ENCODE peak calls at places on chromosomes 1 and 21, in five cellular contexts. I, A, J, M and Q are unnamed samples.
A peak's percentile ranks its signal among the peaks of the same experiment; 100 is the strongest.

GRCh38 chr1:80656011-80656627 is 1144.6 kb upstream of the ADGRL2 start:
- DNase-seq in I (peak; percentile 41), A (peak; percentile 58), J (no peak), M (peak; percentile 22), Q (no peak)

GRCh38 chr1:89822999-89823628 is 2.3 kb downstream of the LRRC8D start:
- DNase-seq in I (no peak), A (no peak), J (peak; percentile 63), M (no peak), Q (no peak)

GRCh38 chr1:234582626-234583354 is 27.2 kb downstream of the IRF2BP2 start:
- DNase-seq in I (no peak), A (no peak), J (peak; percentile 44), M (no peak), Q (no peak)

GRCh38 chr1:228887956-228888355 is 152.7 kb downstream of the RHOU start:
- DNase-seq in I (no peak), A (no peak), J (no peak), M (peak; percentile 68), Q (no peak)

GRCh38 chr21:44533121-44533890 is 6.7 kb downstream of the KRTAP10-1 start:
- DNase-seq in I (no peak), A (no peak), J (no peak), M (no peak), Q (no peak)

GRCh38 chr1:207886227-207886626 is 24.7 kb downstream of the CD34 start:
- DNase-seq in I (no peak), A (no peak), J (no peak), M (no peak), Q (no peak)

GRCh38 chr1:225911207-225912130 is 12.6 kb downstream of the PYCR2 start:
- DNase-seq in I (peak; percentile 17), A (peak; percentile 84), J (peak; percentile 17), M (peak; percentile 0), Q (no peak)

GRCh38 chr1:211684791-211685190 is 9.4 kb upstream of the NEK2 start:
- DNase-seq in I (no peak), A (no peak), J (peak; percentile 41), M (no peak), Q (no peak)

GRCh38 chr21:36209626-36210171 is 53.1 kb downstream of the DOP1B start:
- DNase-seq in I (peak; percentile 71), A (peak; percentile 61), J (peak; percentile 82), M (peak; percentile 39), Q (peak; percentile 61)

GRCh38 chr1:39895731-39896480 is 5.8 kb downstream of the MYCL start:
- DNase-seq in I (no peak), A (no peak), J (no peak), M (no peak), Q (no peak)

GRCh38 chr1:36951761-36952160 is 82.6 kb downstream of the GRIK3 start:
- DNase-seq in I (no peak), A (no peak), J (no peak), M (no peak), Q (no peak)

GRCh38 chr1:47224676-47225399 is 7.2 kb downstream of the TAL1 start:
- DNase-seq in I (no peak), A (peak; percentile 27), J (no peak), M (peak; percentile 57), Q (no peak)

GRCh38 chr1:225772323-225772768 is 5.3 kb upstream of the SRP9 start:
- DNase-seq in I (peak; percentile 86), A (peak; percentile 92), J (peak; percentile 88), M (peak; percentile 79), Q (no peak)

GRCh38 chr1:30048905-30049304 is 674.5 kb downstream of the MATN1 start:
- DNase-seq in I (no peak), A (no peak), J (no peak), M (no peak), Q (no peak)

GRCh38 chr1:204323887-204324286 is 35.8 kb downstream of the PLEKHA6 start:
- DNase-seq in I (no peak), A (no peak), J (peak; percentile 88), M (no peak), Q (peak; percentile 65)

GRCh38 chr1:175824079-175824478 is 80.7 kb upstream of the TNR start:
- DNase-seq in I (no peak), A (peak; percentile 58), J (no peak), M (no peak), Q (no peak)

GRCh38 chr1:109783436-109783835 is 19.7 kb upstream of the EPS8L3 start:
- DNase-seq in I (no peak), A (peak; percentile 37), J (peak; percentile 76), M (no peak), Q (no peak)

GRCh38 chr1:109784551-109785252 is 21.0 kb upstream of the EPS8L3 start:
- DNase-seq in I (no peak), A (no peak), J (no peak), M (no peak), Q (no peak)

GRCh38 chr1:109781807-109782206 is 18.1 kb upstream of the EPS8L3 start:
- DNase-seq in I (no peak), A (no peak), J (no peak), M (no peak), Q (no peak)

GRCh38 chr1:109782514-109782913 is 18.8 kb upstream of the EPS8L3 start:
- DNase-seq in I (no peak), A (no peak), J (peak; percentile 59), M (no peak), Q (no peak)

DNA sequence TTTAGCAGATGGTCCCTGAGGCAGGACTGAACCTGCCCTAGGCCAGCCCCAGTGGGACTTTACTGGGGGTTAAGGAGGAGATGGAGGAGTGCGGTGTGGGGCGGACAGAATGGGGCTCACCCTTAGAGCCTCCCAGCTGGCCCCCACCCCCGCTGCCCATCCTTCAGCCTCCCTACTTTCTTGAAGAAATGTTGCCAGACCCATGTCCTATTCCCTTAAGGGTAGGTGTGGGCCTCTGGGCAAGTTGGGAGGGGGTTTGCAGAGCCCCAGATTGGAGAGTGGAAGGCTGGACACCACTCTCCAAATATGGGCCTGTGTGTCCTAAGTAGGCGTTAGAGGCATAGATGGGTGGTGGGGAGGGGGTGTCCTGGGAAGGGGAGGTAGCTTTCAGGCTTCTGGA is 19.2 kb upstream of the EPS8L3 start:
- DNase-seq in I (no peak), A (no peak), J (no peak), M (no peak), Q (no peak)
- H3K9ac ChIP-seq in I (no peak overlapping the region), A (no peak overlapping the region), J (no peak overlapping the region), M (no peak overlapping the region), Q (no peak overlapping the region)

GRCh38 chr1:153357076-153357852 is 390 bp upstream of the S100A9 start:
- DNase-seq in I (peak; percentile 12), A (no peak), J (no peak), M (no peak), Q (no peak)
- H3K9ac ChIP-seq in I (no peak overlapping the region), A (no peak overlapping the region), J (no peak overlapping the region), M (no peak overlapping the region), Q (peak overlapping the region; percentile 52)

GRCh38 chr1:177779325-177779965 is 190.4 kb downstream of the SEC16B start:
- DNase-seq in I (no peak), A (peak; percentile 13), J (no peak), M (no peak), Q (no peak)
- H3K9ac ChIP-seq in I (no peak overlapping the region), A (no peak overlapping the region), J (no peak overlapping the region), M (no peak overlapping the region), Q (no peak overlapping the region)

GRCh38 chr1:113534130-113534817 is 144.0 kb downstream of the MAGI3 start:
- DNase-seq in I (peak; percentile 41), A (peak; percentile 22), J (peak; percentile 84), M (no peak), Q (no peak)
- H3K9ac ChIP-seq in I (no peak overlapping the region), A (no peak overlapping the region), J (no peak overlapping the region), M (peak overlapping the region; percentile 58), Q (no peak overlapping the region)

DNA sequence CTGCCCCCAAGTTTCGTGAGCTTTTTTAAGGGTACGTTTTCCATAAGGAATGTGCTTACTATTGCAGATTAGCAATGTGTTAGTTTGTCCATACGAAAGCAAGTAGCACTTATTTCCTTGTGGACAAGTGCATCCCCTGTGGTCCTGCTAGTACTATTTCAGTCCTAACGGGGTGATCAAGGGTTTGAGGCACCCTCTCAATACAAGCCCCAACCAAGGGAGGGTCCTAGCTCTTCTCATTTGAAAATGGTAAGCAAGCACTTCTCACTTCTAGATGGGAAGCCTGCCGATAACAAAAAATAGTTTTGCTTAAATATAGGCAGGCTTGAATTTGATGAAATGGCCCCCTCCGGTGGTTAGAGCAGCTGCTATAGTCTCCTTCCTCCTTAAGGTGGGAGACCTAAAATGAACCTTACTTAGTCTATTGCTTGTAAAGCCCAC is 64.0 kb upstream of the HMCN1 start:
- DNase-seq in I (no peak), A (peak; percentile 60), J (peak; percentile 55), M (no peak), Q (no peak)
- H3K9ac ChIP-seq in I (no peak overlapping the region), A (no peak overlapping the region), J (no peak overlapping the region), M (no peak overlapping the region), Q (no peak overlapping the region)

DNA sequence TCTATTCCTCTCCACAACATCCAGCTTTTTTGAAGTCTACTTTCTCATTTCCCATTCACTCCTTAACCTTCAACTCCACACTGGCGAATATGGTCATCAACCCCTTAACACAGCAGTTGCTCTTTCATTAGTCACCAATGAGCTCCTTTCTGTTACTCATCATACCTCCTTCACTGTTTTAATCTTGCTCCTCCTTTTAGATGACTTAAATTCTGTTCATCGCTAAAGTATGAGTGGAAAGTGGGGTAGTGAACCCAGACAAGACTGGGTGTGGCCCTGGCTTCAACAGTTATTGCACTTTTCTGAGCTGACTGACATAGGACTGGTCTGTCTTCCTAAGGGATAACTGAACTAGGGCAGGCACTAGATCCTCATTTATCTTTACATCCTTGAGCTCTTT is 51.3 kb downstream of the AKT3 start:
- DNase-seq in I (no peak), A (no peak), J (peak; percentile 93), M (no peak), Q (peak; percentile 46)
- H3K9ac ChIP-seq in I (no peak overlapping the region), A (no peak overlapping the region), J (no peak overlapping the region), M (no peak overlapping the region), Q (no peak overlapping the region)

GRCh38 chr1:31523769-31524168 is 52.5 kb upstream of the TINAGL1 start:
- DNase-seq in I (peak; percentile 32), A (no peak), J (no peak), M (no peak), Q (no peak)
- H3K9ac ChIP-seq in I (no peak overlapping the region), A (no peak overlapping the region), J (no peak overlapping the region), M (no peak overlapping the region), Q (no peak overlapping the region)

GRCh38 chr1:92998829-92999228 is 37.6 kb upstream of the DIPK1A start:
- DNase-seq in I (no peak), A (no peak), J (no peak), M (no peak), Q (no peak)

GRCh38 chr1:93001893-93002292 is 40.6 kb upstream of the DIPK1A start:
- DNase-seq in I (no peak), A (no peak), J (no peak), M (no peak), Q (no peak)

GRCh38 chr1:93000751-93001175 is 39.5 kb upstream of the DIPK1A start:
- DNase-seq in I (no peak), A (peak; percentile 26), J (no peak), M (no peak), Q (no peak)

GRCh38 chr1:93003981-93004380 is 42.7 kb upstream of the DIPK1A start:
- DNase-seq in I (no peak), A (no peak), J (no peak), M (no peak), Q (no peak)

GRCh38 chr1:93000291-93000690 is 39.0 kb upstream of the DIPK1A start:
- DNase-seq in I (no peak), A (peak; percentile 39), J (no peak), M (no peak), Q (no peak)
- H3K9ac ChIP-seq in I (no peak overlapping the region), A (no peak overlapping the region), J (no peak overlapping the region), M (no peak overlapping the region), Q (no peak overlapping the region)

GRCh38 chr21:46621457-46622182 is 13.9 kb upstream of the PRMT2 start:
- DNase-seq in I (peak; percentile 85), A (peak; percentile 18), J (no peak), M (no peak), Q (no peak)
- H3K9ac ChIP-seq in I (peak overlapping the region; percentile 74), A (no peak overlapping the region), J (no peak overlapping the region), M (no peak overlapping the region), Q (no peak overlapping the region)